ENCODE peak calls at places on chromosomes 6 and 20, in six cellular contexts. H is A549, P is HepG2, N is K562, B is endothelial cell of umbilical vein, F is GM12878. W is an unnamed sample.

GRCh38 chr6:5471044-5471443 is 209.7 kb downstream of the FARS2 start:
- DNase-seq in F (peak; percentile 26), B (peak; percentile 66), H (peak; percentile 49), P (peak; percentile 54), N (peak; percentile 62), W (peak; percentile 84)

GRCh38 chr6:43089874-43090556 is 13.9 kb downstream of the PTK7 start:
- DNase-seq in B (no peak), H (no peak), N (no peak), F (no peak), P (peak; percentile 95), W (no peak)

GRCh38 chr20:1894471-1894950 is 696 bp upstream of the SIRPA start:
- DNase-seq in H (peak; percentile 62), F (no peak), P (no peak), N (peak; percentile 58), B (peak; percentile 73), W (peak; percentile 85)

GRCh38 chr6:155187096-155187495 is 76.7 kb upstream of the CLDN20 start:
- DNase-seq in B (peak; percentile 40), N (no peak), P (no peak), F (no peak), H (no peak), W (peak; percentile 37)

GRCh38 chr6:157518399-157519250 is 137.6 kb downstream of the ZDHHC14 start:
- DNase-seq in B (no peak), P (no peak), H (peak; percentile 15), N (peak; percentile 81), F (no peak), W (no peak)

GRCh38 chr20:61765871-61766654 is 299.6 kb downstream of the TAF4 start:
- DNase-seq in N (peak; percentile 78), P (no peak), H (no peak), F (no peak), B (no peak), W (no peak)

GRCh38 chr20:2364014-2364413 is 16.7 kb upstream of the TGM6 start:
- DNase-seq in B (peak; percentile 53), H (no peak), F (no peak), N (no peak), P (no peak), W (no peak)

GRCh38 chr6:127186889-127187288 is 68.4 kb downstream of the RSPO3 start:
- DNase-seq in H (peak; percentile 3), F (no peak), B (no peak), N (peak; percentile 33), P (peak; percentile 41), W (peak; percentile 78)

GRCh38 chr6:100307561-100307960 is 157.2 kb downstream of the SIM1 start:
- DNase-seq in F (no peak), H (no peak), B (no peak), P (no peak), N (no peak), W (no peak)
- TF ChIP-seq MYC in F (no peak), H (no peak), B (no peak), P (no peak), N (no peak), W (no peak)

GRCh38 chr20:38073307-38074010 is 39.9 kb downstream of the RPRD1B start:
- DNase-seq in B (peak; percentile 96), H (no peak), N (peak; percentile 60), P (peak; percentile 76), F (no peak), W (peak; percentile 70)
- TF ChIP-seq MYC in B (no peak), H (no peak), N (no peak), P (no peak), F (no peak), W (no peak)

GRCh38 chr20:38458314-38458713 is 14.3 kb upstream of the RALGAPB start:
- DNase-seq in H (no peak), F (no peak), N (no peak), P (no peak), B (no peak), W (no peak)

GRCh38 chr20:38454556-38455473 is 17.8 kb upstream of the RALGAPB start:
- DNase-seq in N (no peak), B (no peak), F (no peak), P (no peak), H (no peak), W (no peak)

DNA sequence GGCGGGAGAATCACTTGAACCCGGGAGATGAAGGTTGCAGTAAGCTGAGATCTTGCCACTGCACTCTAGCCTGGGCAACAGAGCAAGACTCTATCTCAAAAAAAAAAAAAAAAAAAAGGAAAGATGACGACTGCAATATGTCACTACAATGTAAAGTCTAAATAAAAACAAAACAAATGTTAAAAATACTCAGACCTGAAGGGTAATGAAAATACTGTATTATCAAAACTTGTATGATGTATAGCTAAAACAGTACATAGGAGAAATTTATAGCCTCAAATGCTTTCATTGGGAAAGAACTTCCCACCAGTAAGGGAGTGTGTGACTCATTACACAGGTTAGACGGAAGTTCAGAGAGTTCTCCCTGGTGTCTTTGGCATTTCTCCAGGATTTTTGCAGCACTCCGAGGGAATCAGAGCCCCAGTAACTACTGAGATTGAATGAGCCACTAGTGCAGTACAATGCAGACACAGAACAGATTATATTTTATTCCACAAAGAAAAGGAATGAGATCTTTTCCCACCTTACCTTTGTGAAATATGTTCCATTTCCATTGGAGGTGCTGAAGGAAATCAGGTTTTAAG is 12.5 kb upstream of the RALGAPB start:
- DNase-seq in B (peak; percentile 87), P (peak; percentile 92), N (peak; percentile 46), H (peak; percentile 66), F (no peak), W (peak; percentile 40)
- TF ChIP-seq MYC in B (no peak), P (no peak), N (no peak), H (no peak), F (no peak), W (no peak)

GRCh38 chr6:106637051-106637717 is 7.8 kb downstream of the QRSL1 start:
- DNase-seq in P (no peak), B (peak; percentile 16), N (no peak), F (no peak), H (no peak), W (no peak)

GRCh38 chr6:106642476-106642875 is 13.1 kb downstream of the QRSL1 start:
- DNase-seq in N (no peak), P (no peak), F (no peak), H (no peak), B (no peak), W (no peak)

GRCh38 chr6:106639812-106640211 is 10.4 kb downstream of the QRSL1 start:
- DNase-seq in H (no peak), F (no peak), B (no peak), N (no peak), P (no peak), W (no peak)

GRCh38 chr6:106634565-106634964 is 5.2 kb downstream of the QRSL1 start:
- DNase-seq in P (no peak), N (no peak), H (no peak), F (no peak), B (no peak), W (no peak)

GRCh38 chr6:106637718-106638341 is 8.5 kb downstream of the QRSL1 start:
- DNase-seq in N (no peak), P (no peak), F (no peak), B (peak; percentile 21), H (no peak), W (no peak)
- TF ChIP-seq MYC in N (no peak), P (no peak), F (no peak), B (no peak), H (no peak), W (no peak)

DNA sequence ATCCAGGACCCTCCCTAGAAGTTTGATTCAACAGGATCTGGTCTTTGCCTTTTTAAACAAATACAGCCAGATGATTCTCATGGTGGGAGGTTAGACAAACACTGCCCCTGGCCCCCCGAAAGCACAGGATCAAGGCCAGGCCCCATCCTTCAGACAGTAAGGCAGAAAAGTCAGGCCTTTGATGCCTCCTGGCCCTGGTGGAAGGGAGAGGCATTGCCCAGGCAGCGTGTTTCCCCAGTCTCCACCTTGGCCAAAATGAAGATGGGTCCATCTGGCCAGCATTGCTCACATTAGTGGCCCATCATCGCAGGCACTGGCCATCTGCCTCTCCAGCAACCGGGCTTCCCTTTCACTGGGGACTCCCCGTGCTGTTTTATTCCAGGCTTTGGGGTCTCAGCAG is 4.3 kb downstream of the SULF2 start:
- DNase-seq in B (no peak), H (no peak), P (no peak), N (no peak), F (no peak), W (no peak)
- TF ChIP-seq MYC in B (no peak), H (no peak), P (no peak), N (no peak), F (no peak), W (no peak)

GRCh38 chr20:39706089-39706721 is 744.1 kb downstream of the DHX35 start:
- DNase-seq in B (peak; percentile 75), H (no peak), F (no peak), P (no peak), N (no peak), W (no peak)

GRCh38 chr20:39699331-39699730 is 737.2 kb downstream of the DHX35 start:
- DNase-seq in B (no peak), P (no peak), N (no peak), F (no peak), H (no peak), W (no peak)

GRCh38 chr20:39698706-39699211 is 736.6 kb downstream of the DHX35 start:
- DNase-seq in F (no peak), P (no peak), N (no peak), H (no peak), B (no peak), W (no peak)

GRCh38 chr20:39702716-39703349 is 740.7 kb downstream of the DHX35 start:
- DNase-seq in H (no peak), P (no peak), N (no peak), B (no peak), F (no peak), W (peak; percentile 41)

GRCh38 chr20:39700527-39700926 is 738.4 kb downstream of the DHX35 start:
- DNase-seq in B (no peak), P (no peak), H (no peak), N (no peak), F (no peak), W (peak; percentile 62)
- TF ChIP-seq MYC in B (no peak), P (no peak), H (no peak), N (no peak), F (no peak), W (peak; percentile 12)

GRCh38 chr20:59999502-59999901 is 41.3 kb downstream of the CDH26 start:
- DNase-seq in N (no peak), F (no peak), H (no peak), P (no peak), B (no peak), W (no peak)
- TF ChIP-seq MYC in N (no peak), F (no peak), H (no peak), P (no peak), B (no peak), W (no peak)

GRCh38 chr6:118387921-118388701 is 160.0 kb upstream of the PLN start:
- DNase-seq in P (no peak), N (no peak), H (no peak), B (peak; percentile 97), F (no peak), W (no peak)
- TF ChIP-seq MYC in P (no peak), N (no peak), H (no peak), B (no peak), F (no peak), W (no peak)

W was measured in NB4.